ENCODE peak calls at places on chromosome 17, in five cellular contexts. One of them, this sample, is unnamed.

GRCh38 chr17:73827627-73828241 is 183.5 kb upstream of the SDK2 start:
- DNase-seq in endodermal cell: peak
- DNase-seq in HFF-Myc: no peak
- DNase-seq in fibroblast of mammary gland: no peak
- DNase-seq in GM12865: no peak
- DNase-seq in this sample: no peak

GRCh38 chr17:44102845-44103622 is 20.4 kb downstream of the HDAC5 start:
- DNase-seq in endodermal cell: peak
- DNase-seq in HFF-Myc: no peak
- DNase-seq in fibroblast of mammary gland: no peak
- DNase-seq in GM12865: no peak
- DNase-seq in this sample: peak

GRCh38 chr17:66405836-66406679 is 103.6 kb downstream of the PRKCA start:
- DNase-seq in endodermal cell: no peak
- DNase-seq in HFF-Myc: no peak
- DNase-seq in fibroblast of mammary gland: peak
- DNase-seq in GM12865: no peak
- DNase-seq in this sample: no peak

GRCh38 chr17:34386343-34386924 is 23.4 kb upstream of the CCL1 start:
- DNase-seq in endodermal cell: peak
- DNase-seq in HFF-Myc: no peak
- DNase-seq in fibroblast of mammary gland: no peak
- DNase-seq in GM12865: no peak
- DNase-seq in this sample: no peak

GRCh38 chr17:12959441-12959840 is 58.4 kb downstream of the ELAC2 start:
- DNase-seq in endodermal cell: no peak
- DNase-seq in HFF-Myc: no peak
- DNase-seq in fibroblast of mammary gland: peak
- DNase-seq in GM12865: no peak
- DNase-seq in this sample: no peak

GRCh38 chr17:35809855-35810461 is 674 bp downstream of the TAF15 start:
- DNase-seq in endodermal cell: no peak
- DNase-seq in HFF-Myc: no peak
- DNase-seq in fibroblast of mammary gland: peak
- DNase-seq in GM12865: no peak
- DNase-seq in this sample: no peak

GRCh38 chr17:82979718-82980117 is 99.7 kb upstream of the METRNL start:
- DNase-seq in endodermal cell: no peak
- DNase-seq in HFF-Myc: no peak
- DNase-seq in fibroblast of mammary gland: no peak
- DNase-seq in GM12865: no peak
- DNase-seq in this sample: no peak

GRCh38 chr17:43584666-43585102 is 38.5 kb upstream of the ETV4 start:
- DNase-seq in endodermal cell: no peak
- DNase-seq in HFF-Myc: no peak
- DNase-seq in fibroblast of mammary gland: no peak
- DNase-seq in GM12865: no peak
- DNase-seq in this sample: no peak

GRCh38 chr17:33140413-33141099 is 148.9 kb downstream of the SPACA3 start:
- DNase-seq in endodermal cell: no peak
- DNase-seq in HFF-Myc: no peak
- DNase-seq in fibroblast of mammary gland: no peak
- DNase-seq in GM12865: no peak
- DNase-seq in this sample: no peak

GRCh38 chr17:39665642-39666221 is 583 bp downstream of the TCAP start:
- DNase-seq in endodermal cell: peak
- DNase-seq in HFF-Myc: no peak
- DNase-seq in fibroblast of mammary gland: no peak
- DNase-seq in GM12865: no peak
- DNase-seq in this sample: no peak

GRCh38 chr17:42531455-42532354 is 4.3 kb upstream of the NAGLU start:
- DNase-seq in endodermal cell: peak
- DNase-seq in HFF-Myc: no peak
- DNase-seq in fibroblast of mammary gland: peak
- DNase-seq in GM12865: peak
- DNase-seq in this sample: peak

GRCh38 chr17:49547566-49547965 is 28.1 kb upstream of the NXPH3 start:
- DNase-seq in endodermal cell: peak
- DNase-seq in HFF-Myc: no peak
- DNase-seq in fibroblast of mammary gland: no peak
- DNase-seq in GM12865: no peak
- DNase-seq in this sample: peak

GRCh38 chr17:66790476-66791061 is 44.3 kb upstream of the CACNG5 start:
- DNase-seq in endodermal cell: peak
- DNase-seq in HFF-Myc: no peak
- DNase-seq in fibroblast of mammary gland: no peak
- DNase-seq in GM12865: no peak
- DNase-seq in this sample: no peak

GRCh38 chr17:3043737-3044365 is 19.6 kb downstream of the OR1D5 start:
- DNase-seq in endodermal cell: peak
- DNase-seq in HFF-Myc: no peak
- DNase-seq in fibroblast of mammary gland: peak
- DNase-seq in GM12865: peak
- DNase-seq in this sample: no peak

GRCh38 chr17:44232061-44232460 is 12.6 kb upstream of the UBTF start:
- DNase-seq in endodermal cell: no peak
- DNase-seq in HFF-Myc: no peak
- DNase-seq in fibroblast of mammary gland: no peak
- DNase-seq in GM12865: no peak
- DNase-seq in this sample: no peak

GRCh38 chr17:40322417-40323315 is 13.7 kb downstream of the RARA start:
- DNase-seq in endodermal cell: peak
- DNase-seq in HFF-Myc: no peak
- DNase-seq in fibroblast of mammary gland: peak
- DNase-seq in GM12865: peak
- DNase-seq in this sample: peak

GRCh38 chr17:78715000-78715771 is 66.9 kb downstream of the CYTH1 start:
- DNase-seq in endodermal cell: peak
- DNase-seq in HFF-Myc: no peak
- DNase-seq in fibroblast of mammary gland: no peak
- DNase-seq in GM12865: peak
- DNase-seq in this sample: no peak

DNA sequence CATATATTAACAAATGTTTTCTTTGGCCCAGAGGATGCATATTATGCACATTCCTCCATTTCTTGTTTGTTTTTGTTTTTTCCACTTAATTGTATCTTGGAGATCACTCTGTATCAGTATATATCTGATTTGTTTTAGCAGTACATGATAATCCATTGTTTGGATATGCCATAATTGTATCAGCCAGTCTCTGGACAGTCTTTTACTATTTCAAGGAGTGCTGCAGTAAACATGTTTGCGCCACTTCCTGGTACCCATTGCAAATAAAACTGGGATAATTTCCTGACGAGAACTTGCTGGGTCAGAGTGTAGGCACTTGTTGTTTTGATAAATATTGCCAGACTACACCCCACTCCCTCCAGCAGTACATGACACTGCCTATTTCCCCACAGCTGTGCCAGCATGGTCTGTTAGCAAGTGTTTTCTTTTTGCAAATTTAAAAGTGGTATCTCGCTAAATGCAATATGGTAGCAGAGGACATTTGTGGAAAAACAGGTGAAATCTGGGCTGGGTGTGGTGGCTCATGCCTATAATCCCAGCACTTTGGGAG is 4.9 kb upstream of the TMEM11 start:
- DNase-seq in endodermal cell: no peak
- DNase-seq in HFF-Myc: no peak
- DNase-seq in fibroblast of mammary gland: no peak
- DNase-seq in GM12865: no peak
- DNase-seq in this sample: no peak
- H3K4me3 ChIP-seq in endodermal cell: no peak
- H3K4me3 ChIP-seq in HFF-Myc: no peak
- H3K4me3 ChIP-seq in fibroblast of mammary gland: no peak
- H3K4me3 ChIP-seq in GM12865: no peak
- H3K4me3 ChIP-seq in this sample: no peak

DNA sequence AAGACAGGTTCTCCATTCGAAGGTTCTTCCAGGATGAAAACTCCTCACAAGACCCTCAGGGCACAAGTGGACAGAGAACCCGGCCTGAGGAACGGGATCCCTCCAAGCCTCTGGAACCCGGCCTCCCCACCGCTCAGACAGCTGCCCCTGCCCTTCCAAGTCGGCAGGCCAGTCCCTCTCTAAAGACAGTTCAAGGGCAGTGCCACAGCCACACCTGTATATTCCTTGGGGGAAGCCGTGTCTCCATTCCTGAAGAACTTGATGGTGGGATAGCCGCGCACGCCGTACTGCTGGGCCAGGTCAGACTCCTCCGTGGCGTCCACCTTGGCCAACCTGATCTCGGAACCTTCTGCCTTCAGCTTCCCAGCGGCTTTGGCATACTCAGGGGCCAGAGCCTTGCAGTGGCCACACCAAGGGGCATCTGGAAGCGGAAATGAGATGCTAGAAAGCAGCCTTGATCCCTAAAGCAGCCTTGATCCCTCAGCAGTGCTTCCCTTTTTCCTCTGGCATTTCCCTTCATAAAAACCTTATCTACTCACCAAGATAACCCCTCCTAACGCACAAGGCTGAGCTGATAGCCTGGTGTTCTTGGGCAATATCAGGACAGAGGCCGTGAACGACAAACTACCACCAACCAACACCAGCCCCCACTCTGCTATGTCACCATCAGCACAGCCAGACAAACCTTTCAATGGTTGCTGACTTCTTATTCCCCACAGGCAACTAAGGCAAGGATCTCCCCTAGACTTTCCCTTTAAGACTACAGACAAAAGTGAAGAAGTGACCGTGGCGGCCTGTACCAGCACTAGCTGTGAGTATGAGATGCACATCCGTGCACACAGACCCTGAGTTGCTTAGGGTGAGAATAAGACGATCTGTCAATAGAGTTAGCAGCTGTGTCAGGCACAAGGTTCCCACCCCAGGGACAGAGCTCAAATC is 1.1 kb downstream of the P4HB start:
- DNase-seq in endodermal cell: no peak
- DNase-seq in HFF-Myc: no peak
- DNase-seq in fibroblast of mammary gland: peak
- DNase-seq in GM12865: no peak
- DNase-seq in this sample: no peak
- H3K4me3 ChIP-seq in endodermal cell: peak
- H3K4me3 ChIP-seq in HFF-Myc: peak
- H3K4me3 ChIP-seq in fibroblast of mammary gland: peak
- H3K4me3 ChIP-seq in GM12865: peak
- H3K4me3 ChIP-seq in this sample: peak

GRCh38 chr17:77456271-77456950 is 315.6 kb downstream of the SEC14L1 start:
- DNase-seq in endodermal cell: no peak
- DNase-seq in HFF-Myc: no peak
- DNase-seq in fibroblast of mammary gland: no peak
- DNase-seq in GM12865: peak
- DNase-seq in this sample: no peak

GRCh38 chr17:77454560-77455095 is 313.9 kb downstream of the SEC14L1 start:
- DNase-seq in endodermal cell: peak
- DNase-seq in HFF-Myc: no peak
- DNase-seq in fibroblast of mammary gland: no peak
- DNase-seq in GM12865: peak
- DNase-seq in this sample: no peak

GRCh38 chr17:77453613-77454559 is 313.1 kb downstream of the SEC14L1 start:
- DNase-seq in endodermal cell: no peak
- DNase-seq in HFF-Myc: no peak
- DNase-seq in fibroblast of mammary gland: no peak
- DNase-seq in GM12865: peak
- DNase-seq in this sample: no peak

GRCh38 chr17:77455878-77456234 is 315.1 kb downstream of the SEC14L1 start:
- DNase-seq in endodermal cell: no peak
- DNase-seq in HFF-Myc: no peak
- DNase-seq in fibroblast of mammary gland: no peak
- DNase-seq in GM12865: no peak
- DNase-seq in this sample: no peak

DNA sequence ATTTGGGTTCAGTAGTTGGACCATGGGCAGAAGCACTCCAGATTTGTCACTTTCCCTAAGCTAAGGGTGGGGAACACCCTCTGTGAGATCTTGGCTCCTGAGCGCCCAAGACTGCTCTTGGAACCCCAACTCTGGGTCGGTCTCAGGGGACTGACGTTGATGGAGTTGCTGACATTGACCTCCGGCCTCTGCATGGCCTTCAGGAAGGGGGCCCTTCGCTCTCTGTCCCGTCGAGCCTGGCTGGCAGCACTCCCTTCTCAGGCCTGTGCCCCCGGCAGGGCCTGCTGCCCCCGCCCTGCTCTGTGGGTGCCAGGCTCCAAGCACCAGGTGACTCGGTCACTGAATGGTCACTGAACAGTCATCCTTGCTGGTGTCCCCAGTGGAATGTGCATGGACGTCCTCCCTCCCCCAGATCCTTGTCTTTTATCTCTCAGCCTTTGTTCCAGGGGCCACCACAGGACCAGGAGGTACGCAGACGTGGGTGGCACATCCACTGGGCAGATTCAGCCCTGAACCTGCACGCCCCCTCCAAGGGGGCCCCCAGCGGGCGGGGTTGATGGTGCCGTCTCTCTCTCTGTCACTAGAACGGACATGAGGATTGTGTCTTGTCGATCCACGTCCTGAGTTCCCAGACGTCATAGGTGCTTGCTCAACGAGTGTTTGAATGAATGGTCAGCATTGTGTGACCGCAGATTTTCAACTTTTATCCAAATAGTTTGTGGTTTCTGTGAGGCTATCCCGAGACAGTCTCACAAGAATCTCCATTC is 314.5 kb downstream of the SEC14L1 start:
- DNase-seq in endodermal cell: no peak
- DNase-seq in HFF-Myc: no peak
- DNase-seq in fibroblast of mammary gland: peak
- DNase-seq in GM12865: peak
- DNase-seq in this sample: no peak
- H3K4me3 ChIP-seq in endodermal cell: no peak
- H3K4me3 ChIP-seq in HFF-Myc: no peak
- H3K4me3 ChIP-seq in fibroblast of mammary gland: no peak
- H3K4me3 ChIP-seq in GM12865: peak
- H3K4me3 ChIP-seq in this sample: no peak

GRCh38 chr17:46888727-46889126 is 34.2 kb upstream of the GOSR2 start:
- DNase-seq in endodermal cell: no peak
- DNase-seq in HFF-Myc: no peak
- DNase-seq in fibroblast of mammary gland: no peak
- DNase-seq in GM12865: no peak
- DNase-seq in this sample: no peak

GRCh38 chr17:46889519-46889918 is 33.4 kb upstream of the GOSR2 start:
- DNase-seq in endodermal cell: no peak
- DNase-seq in HFF-Myc: no peak
- DNase-seq in fibroblast of mammary gland: no peak
- DNase-seq in GM12865: no peak
- DNase-seq in this sample: no peak

GRCh38 chr17:46885956-46886663 is 34.7 kb downstream of the WNT9B start:
- DNase-seq in endodermal cell: peak
- DNase-seq in HFF-Myc: no peak
- DNase-seq in fibroblast of mammary gland: no peak
- DNase-seq in GM12865: no peak
- DNase-seq in this sample: no peak

GRCh38 chr17:46885415-46885814 is 34.0 kb downstream of the WNT9B start:
- DNase-seq in endodermal cell: no peak
- DNase-seq in HFF-Myc: no peak
- DNase-seq in fibroblast of mammary gland: no peak
- DNase-seq in GM12865: no peak
- DNase-seq in this sample: no peak

DNA sequence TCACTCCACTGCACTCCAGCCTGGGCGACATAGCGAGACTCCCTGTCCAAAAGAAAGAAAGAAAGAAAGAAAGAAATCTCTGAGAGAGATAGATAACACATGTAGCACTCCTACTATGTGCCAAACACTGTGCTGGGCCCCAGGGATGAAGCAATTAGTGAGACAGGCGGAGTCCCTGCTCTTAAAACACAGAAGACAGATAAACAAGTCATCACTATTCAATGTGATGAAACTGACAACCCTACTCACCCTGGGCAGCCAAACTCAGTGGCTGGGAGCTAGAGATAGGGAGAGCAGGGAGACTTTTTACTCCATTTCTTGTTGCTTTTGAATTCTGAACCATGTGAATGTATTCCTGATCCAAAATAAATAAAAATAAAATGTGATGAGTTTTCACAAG is 35.2 kb upstream of the GOSR2 start:
- DNase-seq in endodermal cell: no peak
- DNase-seq in HFF-Myc: no peak
- DNase-seq in fibroblast of mammary gland: no peak
- DNase-seq in GM12865: no peak
- DNase-seq in this sample: no peak
- H3K4me3 ChIP-seq in endodermal cell: no peak
- H3K4me3 ChIP-seq in HFF-Myc: no peak
- H3K4me3 ChIP-seq in fibroblast of mammary gland: no peak
- H3K4me3 ChIP-seq in GM12865: no peak
- H3K4me3 ChIP-seq in this sample: no peak

This sample was measured in left ventricle myocardium inferior.